ENCODE peak calls at places on chromosomes 2 and 18, in six cellular contexts. T is ascending aorta, N is choroid plexus epithelial cell, I is BE2C, F is AG04450, E is HFFc6. Z is an unnamed sample.

GRCh38 chr2:120476141-120476540 is 130.2 kb downstream of the INHBB start:
- DNase-seq in T (no peak), N (no peak), I (no peak), F (no peak), E (no peak), Z (no peak)

GRCh38 chr18:31102020-31102684 is at the start of gene DSC2:
- DNase-seq in T (peak; percentile 63), N (no peak), I (no peak), F (no peak), E (no peak), Z (peak; percentile 69)

GRCh38 chr18:61770279-61770678 is 122.5 kb downstream of the RNF152 start:
- DNase-seq in T (no peak), N (no peak), I (no peak), F (no peak), E (no peak), Z (no peak)

GRCh38 chr2:44844651-44845270 is 96.7 kb upstream of the SIX3 start:
- DNase-seq in T (no peak), N (no peak), I (no peak), F (no peak), E (no peak), Z (no peak)

GRCh38 chr18:73715228-73715670 is 432.4 kb downstream of the FBXO15 start:
- DNase-seq in T (no peak), N (peak; percentile 69), I (no peak), F (no peak), E (no peak), Z (no peak)

GRCh38 chr18:57906852-57907251 is 103.7 kb upstream of the ATP8B1 start:
- DNase-seq in T (no peak), N (peak; percentile 26), I (no peak), F (no peak), E (no peak), Z (peak; percentile 58)

GRCh38 chr18:62784966-62785413 is 69.6 kb downstream of the PHLPP1 start:
- DNase-seq in T (no peak), N (peak; percentile 67), I (no peak), F (no peak), E (peak; percentile 74), Z (no peak)

GRCh38 chr2:141517852-141518421 is 612.9 kb downstream of the LRP1B start:
- DNase-seq in T (no peak), N (no peak), I (no peak), F (no peak), E (no peak), Z (no peak)

GRCh38 chr18:26965206-26965605 is 99.7 kb upstream of the AQP4 start:
- DNase-seq in T (no peak), N (no peak), I (no peak), F (no peak), E (no peak), Z (no peak)

GRCh38 chr18:22044474-22045220 is 124.7 kb upstream of the GATA6 start:
- DNase-seq in T (no peak), N (no peak), I (no peak), F (no peak), E (no peak), Z (peak; percentile 72)

GRCh38 chr2:230828272-230828961 is 36.3 kb upstream of the ITM2C start:
- DNase-seq in T (no peak), N (no peak), I (no peak), F (no peak), E (no peak), Z (peak; percentile 21)

GRCh38 chr2:200125463-200125862 is 170.1 kb downstream of the MAIP1 start:
- DNase-seq in T (no peak), N (no peak), I (no peak), F (no peak), E (no peak), Z (no peak)

GRCh38 chr2:96949153-96949520 is 37.2 kb downstream of the FAM178B start:
- DNase-seq in T (no peak), N (no peak), I (no peak), F (no peak), E (no peak), Z (no peak)
- TF ChIP-seq CTCF in T (no peak), N (no peak), I (no peak), F (no peak), E (no peak), Z (no peak)

DNA sequence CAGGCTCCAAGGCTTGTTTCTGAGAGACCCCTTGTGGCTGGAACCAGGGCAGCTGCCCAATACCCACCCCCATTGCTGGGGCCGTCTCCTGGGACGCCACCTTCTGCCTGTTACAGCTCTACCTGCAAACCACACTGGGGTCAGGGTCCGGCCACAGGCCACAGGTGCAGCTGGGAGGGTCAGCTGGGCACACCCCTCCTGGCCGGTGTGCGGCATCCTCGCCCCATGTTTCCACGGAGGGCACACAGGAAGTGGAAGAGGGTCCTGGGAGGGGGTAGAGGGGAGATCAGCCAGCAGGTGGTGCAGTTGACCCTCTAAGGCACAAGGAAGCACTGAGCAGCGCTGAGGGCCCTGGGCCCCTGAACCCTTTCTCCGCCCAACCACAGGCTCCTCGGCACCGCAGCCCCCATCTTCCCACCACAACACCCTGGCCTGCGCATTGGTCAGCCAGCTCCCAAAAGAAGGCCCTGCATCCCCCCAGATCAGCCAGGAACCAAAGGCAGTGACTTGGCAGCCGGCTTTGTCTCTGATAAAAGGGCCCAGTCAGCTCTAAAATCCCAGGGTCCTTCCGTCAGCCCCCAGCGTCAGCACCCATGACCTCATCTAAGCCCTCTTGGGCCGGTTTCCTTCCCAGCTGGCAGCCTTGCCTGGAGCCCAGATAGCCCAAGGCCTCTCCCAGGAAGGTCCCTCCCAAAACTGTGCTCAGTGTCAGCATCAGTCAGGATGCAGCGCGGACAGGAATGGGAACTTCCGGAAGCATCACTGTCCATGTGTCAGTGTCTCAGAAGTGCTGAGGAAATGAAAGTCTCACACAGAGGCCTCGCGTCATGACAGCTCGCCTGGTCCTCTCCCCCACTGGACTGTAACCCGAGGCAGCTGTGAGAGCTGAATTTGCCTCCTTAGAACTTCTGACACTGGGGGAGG is 1.7 kb downstream of the ERFE start:
- DNase-seq in T (peak; percentile 60), N (no peak), I (peak; percentile 68), F (no peak), E (no peak), Z (peak; percentile 22)
- TF ChIP-seq CTCF in T (no peak), N (peak; percentile 30), I (peak; percentile 72), F (peak; percentile 43), E (peak; percentile 28), Z (no peak)

GRCh38 chr2:8986327-8986976 is 17.0 kb downstream of the MBOAT2 start:
- DNase-seq in T (no peak), N (no peak), I (peak; percentile 54), F (no peak), E (no peak), Z (no peak)
- TF ChIP-seq CTCF in T (no peak), N (peak; percentile 49), I (peak; percentile 76), F (peak; percentile 32), E (peak; percentile 48), Z (no peak)

GRCh38 chr18:35777042-35777441 is 195.4 kb upstream of the RMP24 start:
- DNase-seq in T (no peak), N (no peak), I (peak; percentile 27), F (no peak), E (no peak), Z (peak; percentile 29)
- TF ChIP-seq CTCF in T (no peak), N (peak; percentile 19), I (peak; percentile 37), F (no peak), E (peak; percentile 45), Z (no peak)

GRCh38 chr2:241734208-241734466 is 293 bp upstream of the D2HGDH start:
- DNase-seq in T (no peak), N (no peak), I (no peak), F (no peak), E (no peak), Z (no peak)
- TF ChIP-seq CTCF in T (no peak), N (no peak), I (no peak), F (no peak), E (peak; percentile 53), Z (no peak)

GRCh38 chr2:151459368-151459767 is 49.7 kb downstream of the RIF1 start:
- DNase-seq in T (no peak), N (peak; percentile 67), I (no peak), F (no peak), E (peak; percentile 1), Z (no peak)
- TF ChIP-seq CTCF in T (no peak), N (no peak), I (no peak), F (no peak), E (no peak), Z (no peak)

GRCh38 chr2:54657664-54658083 is 65.8 kb upstream of the EML6 start:
- DNase-seq in T (no peak), N (peak; percentile 68), I (peak; percentile 56), F (no peak), E (peak; percentile 37), Z (peak; percentile 57)
- TF ChIP-seq CTCF in T (peak; percentile 42), N (peak; percentile 69), I (peak; percentile 69), F (peak; percentile 55), E (peak; percentile 77), Z (peak; percentile 68)

DNA sequence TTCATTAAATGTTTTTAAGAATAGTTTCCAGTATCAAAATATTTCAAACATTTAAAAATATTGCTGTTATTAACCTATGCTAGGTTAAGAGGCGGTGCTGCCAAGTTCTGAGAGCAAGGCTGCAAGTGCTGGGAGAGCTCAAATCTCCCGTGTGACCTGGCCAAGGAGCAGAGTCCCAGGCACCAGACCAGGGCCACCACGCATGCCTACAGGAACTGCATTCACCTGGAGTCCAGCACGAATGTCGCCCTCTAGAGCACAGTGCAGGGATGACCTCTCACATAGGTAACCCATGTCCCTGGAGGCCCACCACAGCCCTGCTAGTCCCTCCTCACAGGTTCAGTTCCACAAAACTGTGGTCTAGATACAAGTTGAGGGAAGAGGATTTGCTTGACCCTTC is 120.4 kb upstream of the POU3F3 start:
- DNase-seq in T (no peak), N (peak; percentile 14), I (peak; percentile 60), F (no peak), E (no peak), Z (peak; percentile 38)
- TF ChIP-seq CTCF in T (no peak), N (peak; percentile 46), I (peak; percentile 65), F (no peak), E (peak; percentile 18), Z (peak; percentile 39)